ENCODE peak calls at places on chromosomes 3 and 15, in five cellular contexts. One of them, this sample, is unnamed.

GRCh38 chr3:52854013-52854412 is 19.2 kb upstream of the MUSTN1 start:
- DNase-seq in A549: no peak
- DNase-seq in body of pancreas: no peak
- DNase-seq in heart left ventricle: no peak
- DNase-seq in adrenal gland: no peak
- DNase-seq in this sample: no peak

GRCh38 chr3:21174461-21174860 is 576.5 kb downstream of the ZNF385D start:
- DNase-seq in A549: no peak
- DNase-seq in body of pancreas: no peak
- DNase-seq in heart left ventricle: no peak
- DNase-seq in adrenal gland: no peak
- DNase-seq in this sample: no peak

GRCh38 chr3:16550676-16551341 is 37.3 kb upstream of the RFTN1 start:
- DNase-seq in A549: peak; percentile 85
- DNase-seq in body of pancreas: peak; percentile 71
- DNase-seq in heart left ventricle: no peak
- DNase-seq in adrenal gland: peak; percentile 71
- DNase-seq in this sample: peak; percentile 48

GRCh38 chr3:101495552-101495951 is 17.5 kb downstream of the SENP7 start:
- DNase-seq in A549: peak; percentile 27
- DNase-seq in body of pancreas: no peak
- DNase-seq in heart left ventricle: no peak
- DNase-seq in adrenal gland: no peak
- DNase-seq in this sample: no peak

GRCh38 chr3:175041369-175041768 is 182.2 kb downstream of the NAALADL2 start:
- DNase-seq in A549: no peak
- DNase-seq in body of pancreas: no peak
- DNase-seq in heart left ventricle: no peak
- DNase-seq in adrenal gland: no peak
- DNase-seq in this sample: no peak

GRCh38 chr3:177589921-177590336 is 392.6 kb upstream of the TBL1XR1 start:
- DNase-seq in A549: peak; percentile 88
- DNase-seq in body of pancreas: peak; percentile 50
- DNase-seq in heart left ventricle: no peak
- DNase-seq in adrenal gland: peak; percentile 58
- DNase-seq in this sample: peak; percentile 33

GRCh38 chr15:78353093-78353492 is 12.9 kb downstream of the CRABP1 start:
- DNase-seq in A549: peak; percentile 70
- DNase-seq in body of pancreas: no peak
- DNase-seq in heart left ventricle: no peak
- DNase-seq in adrenal gland: no peak
- DNase-seq in this sample: peak; percentile 52

GRCh38 chr15:28107111-28107893 is 8.2 kb upstream of the OCA2 start:
- DNase-seq in A549: no peak
- DNase-seq in body of pancreas: no peak
- DNase-seq in heart left ventricle: no peak
- DNase-seq in adrenal gland: no peak
- DNase-seq in this sample: no peak

GRCh38 chr15:75123395-75123794 is 78.3 kb upstream of the C15orf39 start:
- DNase-seq in A549: peak; percentile 57
- DNase-seq in body of pancreas: no peak
- DNase-seq in heart left ventricle: no peak
- DNase-seq in adrenal gland: no peak
- DNase-seq in this sample: no peak

GRCh38 chr3:99248913-99249312 is 347.4 kb upstream of the DCBLD2 start:
- DNase-seq in A549: no peak
- DNase-seq in body of pancreas: no peak
- DNase-seq in heart left ventricle: no peak
- DNase-seq in adrenal gland: no peak
- DNase-seq in this sample: no peak

GRCh38 chr3:174633342-174633741 is 225.8 kb upstream of the NAALADL2 start:
- DNase-seq in A549: no peak
- DNase-seq in body of pancreas: no peak
- DNase-seq in heart left ventricle: no peak
- DNase-seq in adrenal gland: no peak
- DNase-seq in this sample: no peak

GRCh38 chr15:100887211-100887913 is 7.7 kb downstream of the ALDH1A3 start:
- DNase-seq in A549: no peak
- DNase-seq in body of pancreas: no peak
- DNase-seq in heart left ventricle: no peak
- DNase-seq in adrenal gland: no peak
- DNase-seq in this sample: no peak

GRCh38 chr15:60751985-60752952 is 273.3 kb upstream of the ICE2 start:
- DNase-seq in A549: no peak
- DNase-seq in body of pancreas: peak; percentile 75
- DNase-seq in heart left ventricle: peak; percentile 67
- DNase-seq in adrenal gland: peak; percentile 88
- DNase-seq in this sample: no peak

GRCh38 chr3:159929181-159929893 is 59.3 kb upstream of the IL12A start:
- DNase-seq in A549: peak; percentile 66
- DNase-seq in body of pancreas: no peak
- DNase-seq in heart left ventricle: peak; percentile 49
- DNase-seq in adrenal gland: no peak
- DNase-seq in this sample: peak; percentile 23

DNA sequence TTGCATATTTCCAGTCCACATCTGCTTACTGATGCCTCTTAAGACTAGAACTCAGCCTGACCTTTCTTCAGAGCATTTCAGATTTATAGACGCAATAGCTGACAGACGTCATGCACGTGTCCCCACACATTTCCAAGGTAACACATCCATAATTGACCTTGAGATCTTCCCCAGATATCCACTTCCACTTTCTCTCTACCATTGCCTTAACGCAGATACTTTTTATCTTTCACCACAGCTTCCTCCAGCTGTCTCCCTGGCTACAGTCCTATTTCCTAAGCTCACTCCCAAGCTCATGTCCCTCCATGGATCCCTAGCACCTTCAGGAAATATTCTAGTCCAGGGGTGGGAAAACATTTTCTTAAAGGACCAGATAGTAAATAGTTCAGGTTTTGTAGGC is 173.0 kb upstream of the MITF start:
- DNase-seq in A549: no peak
- DNase-seq in body of pancreas: no peak
- DNase-seq in heart left ventricle: no peak
- DNase-seq in adrenal gland: no peak
- DNase-seq in this sample: no peak
- TF ChIP-seq POLR2A in A549: no peak
- TF ChIP-seq POLR2A in body of pancreas: no peak
- TF ChIP-seq POLR2A in heart left ventricle: no peak
- TF ChIP-seq POLR2A in adrenal gland: no peak
- TF ChIP-seq POLR2A in this sample: no peak

GRCh38 chr15:98960555-98961050 is 47.0 kb downstream of the PGPEP1L start:
- DNase-seq in A549: no peak
- DNase-seq in body of pancreas: no peak
- DNase-seq in heart left ventricle: no peak
- DNase-seq in adrenal gland: no peak
- DNase-seq in this sample: no peak
- TF ChIP-seq POLR2A in A549: no peak
- TF ChIP-seq POLR2A in body of pancreas: no peak
- TF ChIP-seq POLR2A in heart left ventricle: no peak
- TF ChIP-seq POLR2A in adrenal gland: no peak
- TF ChIP-seq POLR2A in this sample: no peak

GRCh38 chr15:45428491-45428890 is 50.1 kb upstream of the GATM start:
- DNase-seq in A549: no peak
- DNase-seq in body of pancreas: no peak
- DNase-seq in heart left ventricle: no peak
- DNase-seq in adrenal gland: no peak
- DNase-seq in this sample: no peak

GRCh38 chr15:45429974-45430792 is 51.8 kb upstream of the GATM start:
- DNase-seq in A549: peak; percentile 49
- DNase-seq in body of pancreas: peak; percentile 75
- DNase-seq in heart left ventricle: peak; percentile 57
- DNase-seq in adrenal gland: peak; percentile 43
- DNase-seq in this sample: no peak

GRCh38 chr15:45434168-45434567 is 55.8 kb upstream of the GATM start:
- DNase-seq in A549: no peak
- DNase-seq in body of pancreas: no peak
- DNase-seq in heart left ventricle: no peak
- DNase-seq in adrenal gland: no peak
- DNase-seq in this sample: no peak

GRCh38 chr15:45435124-45435903 is 57.0 kb upstream of the GATM start:
- DNase-seq in A549: no peak
- DNase-seq in body of pancreas: no peak
- DNase-seq in heart left ventricle: no peak
- DNase-seq in adrenal gland: no peak
- DNase-seq in this sample: no peak

DNA sequence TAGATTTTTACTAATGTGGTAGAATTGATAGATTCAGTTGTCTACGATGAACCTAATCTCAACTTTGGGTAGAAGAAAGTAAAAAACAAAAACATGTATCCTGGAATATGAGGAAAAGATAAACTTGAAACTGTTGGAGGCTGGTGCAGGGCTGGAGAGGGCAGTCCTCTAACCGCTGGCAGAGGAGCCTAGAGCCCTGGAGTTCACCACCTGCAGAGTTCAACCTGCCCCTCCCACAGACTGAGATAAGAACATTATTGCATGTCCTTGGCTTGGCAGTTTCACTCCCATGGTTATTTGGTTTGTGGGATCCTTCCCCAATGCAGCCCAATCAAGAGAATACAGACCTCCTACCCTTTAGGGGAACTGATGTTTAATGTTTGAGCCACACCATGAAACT is 53.2 kb upstream of the GATM start:
- DNase-seq in A549: no peak
- DNase-seq in body of pancreas: peak; percentile 41
- DNase-seq in heart left ventricle: no peak
- DNase-seq in adrenal gland: no peak
- DNase-seq in this sample: no peak
- TF ChIP-seq POLR2A in A549: no peak
- TF ChIP-seq POLR2A in body of pancreas: no peak
- TF ChIP-seq POLR2A in heart left ventricle: no peak
- TF ChIP-seq POLR2A in adrenal gland: no peak
- TF ChIP-seq POLR2A in this sample: no peak

GRCh38 chr3:186361612-186362408 is at the start of gene DGKG:
- DNase-seq in A549: peak; percentile 8
- DNase-seq in body of pancreas: peak; percentile 55
- DNase-seq in heart left ventricle: peak; percentile 76
- DNase-seq in adrenal gland: no peak
- DNase-seq in this sample: peak; percentile 63

GRCh38 chr3:186361246-186361611 is 805 bp downstream of the DGKG start:
- DNase-seq in A549: no peak
- DNase-seq in body of pancreas: no peak
- DNase-seq in heart left ventricle: no peak
- DNase-seq in adrenal gland: no peak
- DNase-seq in this sample: no peak

GRCh38 chr3:186359078-186359477 is 3.0 kb downstream of the DGKG start:
- DNase-seq in A549: no peak
- DNase-seq in body of pancreas: no peak
- DNase-seq in heart left ventricle: no peak
- DNase-seq in adrenal gland: no peak
- DNase-seq in this sample: no peak

GRCh38 chr3:186362409-186362757 is 349 bp upstream of the DGKG start:
- DNase-seq in A549: no peak
- DNase-seq in body of pancreas: no peak
- DNase-seq in heart left ventricle: no peak
- DNase-seq in adrenal gland: no peak
- DNase-seq in this sample: no peak

GRCh38 chr3:186360779-186361178 is 1.3 kb downstream of the DGKG start:
- DNase-seq in A549: no peak
- DNase-seq in body of pancreas: no peak
- DNase-seq in heart left ventricle: peak; percentile 53
- DNase-seq in adrenal gland: no peak
- DNase-seq in this sample: no peak
- TF ChIP-seq POLR2A in A549: no peak
- TF ChIP-seq POLR2A in body of pancreas: no peak
- TF ChIP-seq POLR2A in heart left ventricle: peak; percentile 20
- TF ChIP-seq POLR2A in adrenal gland: no peak
- TF ChIP-seq POLR2A in this sample: no peak

DNA sequence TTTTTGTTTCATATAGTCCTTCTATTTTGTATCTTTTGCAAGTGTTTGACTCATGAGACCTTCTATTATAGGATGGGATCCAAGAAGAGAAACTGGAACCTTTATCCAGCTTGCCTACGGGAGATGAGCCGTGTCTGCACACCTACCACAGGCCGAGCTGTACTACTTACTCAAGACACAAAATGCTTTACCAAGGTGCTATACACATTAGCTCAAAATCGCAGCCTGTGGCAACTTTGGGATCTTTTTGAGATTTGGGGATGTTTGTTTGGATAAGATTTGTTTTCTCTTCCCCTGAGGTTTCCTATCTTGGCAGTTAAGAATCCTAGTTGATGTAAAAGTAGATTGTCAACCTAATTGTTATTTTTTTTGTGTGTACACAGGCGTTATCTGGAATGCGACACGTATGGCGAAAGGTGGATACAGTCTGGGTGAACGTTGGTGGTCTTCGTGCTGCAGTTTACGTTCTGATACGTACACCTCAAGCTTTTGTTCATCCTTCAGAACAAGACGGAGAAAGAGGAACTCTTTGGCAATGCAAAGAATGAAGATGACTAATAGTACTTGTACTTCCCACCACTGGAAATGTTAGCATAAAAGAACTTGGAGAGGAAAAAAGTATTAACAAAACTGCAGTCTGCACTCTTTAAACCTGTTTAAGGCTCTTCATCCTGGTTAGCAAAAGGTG is 13.1 kb upstream of the SETD5 start:
- DNase-seq in A549: no peak
- DNase-seq in body of pancreas: no peak
- DNase-seq in heart left ventricle: no peak
- DNase-seq in adrenal gland: no peak
- DNase-seq in this sample: no peak
- TF ChIP-seq POLR2A in A549: no peak
- TF ChIP-seq POLR2A in body of pancreas: no peak
- TF ChIP-seq POLR2A in heart left ventricle: no peak
- TF ChIP-seq POLR2A in adrenal gland: no peak
- TF ChIP-seq POLR2A in this sample: no peak